ENCODE peak calls at places on chromosome 15, in nine cellular contexts. G is activated naive CD4-positive, alpha-beta T cell; Z is GDM1; U is cardiac septum; D is aorta; F is naive thymus-derived CD8-positive, alpha-beta T cell; T is HEK293T; V is B cell; X is amygdala. K is an unnamed sample.

GRCh38 chr15:29089731-29090616 is 179.6 kb downstream of the NSMCE3 start:
- DNase-seq in D (peak), V (no peak), X (no peak), U (peak), Z (peak), T (no peak), F (no peak), G (no peak), K (peak)

GRCh38 chr15:81752974-81753373 is 292.8 kb downstream of the MEX3B start:
- DNase-seq in F (no peak), D (no peak), V (no peak), G (no peak), T (no peak), U (no peak), X (no peak), Z (no peak), K (no peak)

GRCh38 chr15:64237677-64238076 is 74.9 kb upstream of the PPIB start:
- DNase-seq in T (no peak), X (no peak), F (no peak), U (no peak), V (no peak), D (no peak), G (no peak), Z (no peak), K (no peak)

GRCh38 chr15:51736069-51736468 is 1.4 kb downstream of the LYSMD2 start:
- DNase-seq in D (no peak), Z (no peak), U (no peak), G (no peak), T (no peak), V (peak), F (no peak), X (no peak), K (peak)

GRCh38 chr15:68699124-68699880 is 120.5 kb downstream of the CORO2B start:
- DNase-seq in V (no peak), Z (no peak), T (no peak), G (no peak), X (no peak), D (peak), U (no peak), F (no peak), K (no peak)

GRCh38 chr15:98803228-98804056 is 155.1 kb downstream of the IGF1R start:
- DNase-seq in T (no peak), Z (no peak), V (no peak), U (no peak), D (no peak), X (no peak), G (no peak), F (no peak), K (peak)

GRCh38 chr15:77569647-77570186 is 63.0 kb downstream of the LINGO1 start:
- DNase-seq in T (peak), X (no peak), Z (no peak), D (no peak), F (no peak), V (no peak), G (no peak), U (no peak), K (peak)

GRCh38 chr15:92801774-92802464 is 98.2 kb upstream of the CHD2 start:
- DNase-seq in Z (no peak), T (no peak), U (peak), G (no peak), F (no peak), X (no peak), V (no peak), D (peak), K (peak)